ENCODE peak calls at places on chromosomes 11 and 22, in seven cellular contexts. P is naive thymus-derived CD4-positive, alpha-beta T cell; T is upper lobe of right lung; V is adrenal gland; R is CD4-positive, CD25-positive, alpha-beta regulatory T cell; A is tibial nerve; F is Panc1. U is an unnamed sample. For H3K9me3, the result is how much of the 10 kb centered on the place peaks cover.

GRCh38 chr11:6655020-6655789 is 404 bp downstream of the DCHS1 start:
- DNase-seq in P (peak), T (peak), V (no peak), R (no peak), A (no peak), F (no peak), U (no peak)

GRCh38 chr11:117179048-117179999 is 781 bp downstream of the SIDT2 start:
- DNase-seq in P (no peak), T (peak), V (peak), R (peak), A (no peak), F (no peak), U (peak)

GRCh38 chr11:33064033-33064825 is 24.9 kb downstream of the TCP11L1 start:
- DNase-seq in P (no peak), T (no peak), V (no peak), R (no peak), A (no peak), F (no peak), U (no peak)

GRCh38 chr11:35146074-35146521 is 7.1 kb downstream of the CD44 start:
- DNase-seq in P (no peak), T (no peak), V (no peak), R (peak), A (no peak), F (no peak), U (no peak)

GRCh38 chr11:129508163-129508562 is 132.5 kb downstream of the BARX2 start:
- DNase-seq in P (no peak), T (no peak), V (no peak), R (no peak), A (no peak), F (no peak), U (no peak)

GRCh38 chr11:12599408-12600143 is 74.6 kb upstream of the TEAD1 start:
- DNase-seq in P (no peak), T (peak), V (peak), R (peak), A (no peak), F (no peak), U (no peak)

GRCh38 chr22:50308986-50309600 is 1.6 kb upstream of the PLXNB2 start:
- DNase-seq in P (no peak), T (no peak), V (no peak), R (no peak), A (no peak), F (no peak), U (no peak)

GRCh38 chr22:33405194-33405593 is 347.0 kb upstream of the SYN3 start:
- DNase-seq in P (no peak), T (no peak), V (no peak), R (no peak), A (no peak), F (no peak), U (no peak)

GRCh38 chr11:115990004-115990447 is 485.8 kb upstream of the CADM1 start:
- DNase-seq in P (no peak), T (peak), V (no peak), R (no peak), A (no peak), F (no peak), U (no peak)

GRCh38 chr11:37378989-37379388 is 781.0 kb upstream of the RAG2 start:
- DNase-seq in P (no peak), T (no peak), V (no peak), R (no peak), A (no peak), F (no peak), U (no peak)
- H3K9me3 ChIP-seq in P (under half), T (under half), V (under half), R (under half), A (under half), F (under half), U (under half)

GRCh38 chr11:924406-925157 is 1.1 kb upstream of the AP2A2 start:
- DNase-seq in P (no peak), T (no peak), V (no peak), R (no peak), A (no peak), F (no peak), U (no peak)
- H3K9me3 ChIP-seq in P (under half), T (under half), V (under half), R (under half), A (under half), F (under half), U (under half)

GRCh38 chr11:50412832-50413231 is 380.2 kb downstream of the OR4C45 start:
- DNase-seq in P (no peak), T (no peak), V (no peak), R (no peak), A (no peak), F (no peak), U (no peak)
- H3K9me3 ChIP-seq in P (under half), T (under half), V (under half), R (under half), A (under half), F (under half), U (under half)

GRCh38 chr11:94185387-94186084 is 56.9 kb downstream of the PANX1 start:
- DNase-seq in P (no peak), T (no peak), V (no peak), R (no peak), A (no peak), F (no peak), U (no peak)

GRCh38 chr11:94184861-94185260 is 56.2 kb downstream of the PANX1 start:
- DNase-seq in P (no peak), T (no peak), V (no peak), R (no peak), A (no peak), F (no peak), U (no peak)

GRCh38 chr11:94184362-94184761 is 55.7 kb downstream of the PANX1 start:
- DNase-seq in P (no peak), T (no peak), V (no peak), R (no peak), A (no peak), F (no peak), U (no peak)

GRCh38 chr11:94183251-94183885 is 54.7 kb downstream of the PANX1 start:
- DNase-seq in P (no peak), T (no peak), V (no peak), R (no peak), A (no peak), F (no peak), U (no peak)

GRCh38 chr11:94183886-94184264 is 55.2 kb downstream of the PANX1 start:
- DNase-seq in P (no peak), T (peak), V (peak), R (peak), A (peak), F (peak), U (no peak)
- H3K9me3 ChIP-seq in P (under half), T (under half), V (under half), R (under half), A (under half), F (under half), U (under half)

DNA sequence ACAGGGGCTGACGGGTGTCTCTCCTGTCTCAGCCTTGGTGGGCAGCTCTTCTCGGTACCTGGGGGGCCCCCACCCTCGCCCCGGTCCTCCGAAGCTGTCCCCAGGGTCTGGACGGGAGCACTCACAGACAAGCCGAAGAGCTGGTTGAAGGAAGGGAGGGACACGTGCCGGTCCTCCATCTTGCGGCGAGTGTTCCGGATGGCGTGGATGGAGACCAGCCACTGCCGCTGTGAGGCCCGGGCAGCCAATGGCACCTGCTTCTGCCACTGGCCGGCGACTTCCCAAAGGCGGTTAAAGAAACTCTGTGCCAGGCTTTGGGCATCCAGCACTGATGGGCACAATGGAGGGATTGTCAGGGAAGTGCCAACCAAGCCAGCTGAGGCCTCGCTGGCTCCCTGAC is 18.7 kb downstream of the PPM1F start:
- DNase-seq in P (no peak), T (no peak), V (no peak), R (no peak), A (no peak), F (no peak), U (no peak)
- H3K9me3 ChIP-seq in P (under half), T (under half), V (under half), R (under half), A (under half), F (under half), U (under half)

DNA sequence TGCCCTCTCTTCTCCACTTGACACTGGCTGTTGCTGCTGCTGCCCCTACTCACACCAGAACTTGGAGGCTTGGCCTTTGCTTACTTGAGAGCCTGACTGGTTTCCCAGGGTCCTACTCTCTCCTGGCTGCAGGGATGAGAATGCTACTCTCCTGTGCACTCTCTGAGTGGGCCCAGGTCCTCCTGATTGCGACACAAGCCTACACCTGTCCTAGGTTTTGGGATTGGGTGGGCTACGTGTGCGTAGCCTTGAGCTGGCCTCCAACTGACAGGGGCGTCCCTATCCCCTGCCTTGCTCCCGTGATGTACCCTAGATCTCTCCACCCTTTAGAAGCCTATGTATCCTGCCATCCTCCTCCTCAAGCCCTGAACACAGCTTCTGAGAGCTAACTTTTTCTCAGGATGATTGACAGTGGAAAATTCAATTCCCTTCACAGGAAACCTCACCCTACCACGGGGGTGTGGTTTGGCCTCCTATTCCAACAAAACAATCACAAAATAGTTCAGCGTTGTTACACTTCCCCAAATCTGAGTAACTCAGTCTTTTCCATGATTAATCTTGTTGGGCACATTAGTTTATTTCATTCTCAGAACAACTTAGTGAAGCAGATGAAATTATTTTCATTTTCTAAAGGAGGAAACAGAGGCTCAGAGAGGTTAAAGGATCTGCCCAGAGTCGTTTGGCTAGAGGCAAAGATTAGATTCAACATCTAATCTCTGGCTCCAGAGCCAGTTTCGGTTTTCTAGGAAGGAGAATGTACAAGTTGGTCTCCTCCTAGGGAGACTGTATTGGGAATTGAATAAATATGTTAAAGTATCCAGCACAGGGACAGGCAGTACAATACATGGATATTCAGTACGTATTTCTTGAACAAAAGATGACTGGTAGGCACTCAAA is 17.6 kb upstream of the AMOTL1 start:
- DNase-seq in P (no peak), T (no peak), V (no peak), R (no peak), A (no peak), F (no peak), U (no peak)
- H3K9me3 ChIP-seq in P (under half), T (under half), V (under half), R (under half), A (under half), F (under half), U (under half)

GRCh38 chr11:100639140-100639539 is 47.9 kb upstream of the ARHGAP42 start:
- DNase-seq in P (no peak), T (no peak), V (no peak), R (no peak), A (no peak), F (no peak), U (no peak)
- H3K9me3 ChIP-seq in P (under half), T (under half), V (under half), R (under half), A (under half), F (under half), U (under half)

GRCh38 chr22:48919187-48919590 is 908.5 kb downstream of the BRD1 start:
- DNase-seq in P (no peak), T (peak), V (peak), R (no peak), A (no peak), F (no peak), U (no peak)

GRCh38 chr22:48921411-48921903 is 906.2 kb downstream of the BRD1 start:
- DNase-seq in P (no peak), T (peak), V (peak), R (no peak), A (no peak), F (no peak), U (no peak)

GRCh38 chr22:48918585-48919186 is 909.0 kb downstream of the BRD1 start:
- DNase-seq in P (no peak), T (no peak), V (peak), R (no peak), A (no peak), F (no peak), U (no peak)

GRCh38 chr22:48920776-48921241 is 906.9 kb downstream of the BRD1 start:
- DNase-seq in P (no peak), T (peak), V (peak), R (no peak), A (no peak), F (no peak), U (no peak)

DNA sequence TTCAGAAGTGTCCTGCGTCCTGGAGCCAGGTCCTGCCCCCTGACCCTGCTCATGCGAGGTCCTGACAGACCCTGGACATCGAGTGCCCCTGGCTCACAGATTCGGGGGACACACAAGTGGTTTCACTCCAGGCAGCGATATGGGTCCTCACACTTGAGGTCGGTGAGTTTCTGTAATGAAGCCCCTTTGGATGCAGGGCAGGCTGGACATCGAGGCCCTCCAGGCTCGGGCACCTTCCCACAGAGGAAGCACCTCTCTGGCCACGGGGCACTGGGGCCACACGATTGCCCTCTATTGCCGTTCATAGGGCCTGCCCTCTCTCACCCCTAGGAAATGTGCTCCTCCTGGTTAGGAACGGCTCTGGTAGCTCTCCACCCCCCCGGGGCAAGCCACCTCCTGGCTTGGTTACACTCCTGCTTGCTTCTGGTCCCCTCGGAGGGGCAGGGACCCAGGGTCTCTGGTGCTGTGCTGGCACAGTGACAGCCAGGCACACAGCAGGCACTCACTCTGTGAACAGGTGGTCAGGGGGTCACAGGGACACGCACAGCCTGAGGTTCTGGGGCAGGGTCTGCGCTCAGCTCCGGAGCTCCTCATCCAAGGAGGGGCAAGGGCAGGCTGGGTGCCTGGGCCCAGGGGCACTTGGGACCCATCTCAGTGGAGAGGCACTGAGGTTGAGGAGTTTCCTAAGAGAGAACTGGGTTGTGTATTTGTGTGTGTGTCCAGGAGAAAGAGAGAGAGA is 907.7 kb downstream of the BRD1 start:
- DNase-seq in P (no peak), T (peak), V (peak), R (no peak), A (no peak), F (no peak), U (no peak)
- H3K9me3 ChIP-seq in P (under half), T (under half), V (under half), R (under half), A (under half), F (under half), U (under half)

U was measured in T-helper 17 cell.